ENCODE peak calls at places on chromosomes 13 and 19, in eight cellular contexts. C, L, H, I, P, T, V and X are unnamed samples.

GRCh38 chr19:45947926-45948325 is 25.7 kb downstream of the NOVA2 start:
- DNase-seq in H (no peak), L (no peak), C (peak), T (no peak), I (peak), V (no peak), P (no peak), X (no peak)

GRCh38 chr13:94660695-94661324 is 51.5 kb downstream of the SOX21 start:
- DNase-seq in H (peak), C (peak), L (peak), P (peak), T (no peak), V (no peak), I (peak), X (no peak)

GRCh38 chr19:43469160-43469480 is 3.7 kb upstream of the LYPD3 start:
- DNase-seq in L (no peak), V (no peak), H (no peak), C (peak), T (no peak), I (peak), P (no peak), X (no peak)

GRCh38 chr13:41981961-41982723 is 21.2 kb upstream of the VWA8 start:
- DNase-seq in T (no peak), I (no peak), C (peak), V (no peak), L (no peak), P (no peak), H (no peak), X (no peak)

GRCh38 chr19:16161848-16162247 is 11.5 kb downstream of the CIB3 start:
- DNase-seq in P (no peak), V (peak), H (no peak), L (no peak), I (peak), C (peak), T (no peak), X (no peak)

GRCh38 chr19:16041571-16042386 is 34.5 kb upstream of the TPM4 start:
- DNase-seq in V (peak), H (peak), L (peak), T (peak), P (peak), I (peak), C (peak), X (no peak)

GRCh38 chr13:99894105-99894504 is 77.5 kb downstream of the ZIC5 start:
- DNase-seq in P (no peak), I (no peak), C (no peak), H (no peak), V (no peak), T (no peak), L (no peak), X (no peak)

GRCh38 chr13:72565893-72566292 is 161.5 kb downstream of the MZT1 start:
- DNase-seq in V (peak), P (peak), L (no peak), I (peak), T (no peak), H (peak), C (peak), X (no peak)

GRCh38 chr13:32409561-32410440 is 18.1 kb downstream of the N4BP2L1 start:
- DNase-seq in L (no peak), P (peak), I (peak), C (peak), H (peak), V (no peak), T (no peak), X (no peak)

GRCh38 chr13:113528101-113528797 is 37.7 kb upstream of the DCUN1D2 start:
- DNase-seq in V (no peak), H (no peak), P (peak), C (peak), I (no peak), L (no peak), T (no peak), X (no peak)

DNA sequence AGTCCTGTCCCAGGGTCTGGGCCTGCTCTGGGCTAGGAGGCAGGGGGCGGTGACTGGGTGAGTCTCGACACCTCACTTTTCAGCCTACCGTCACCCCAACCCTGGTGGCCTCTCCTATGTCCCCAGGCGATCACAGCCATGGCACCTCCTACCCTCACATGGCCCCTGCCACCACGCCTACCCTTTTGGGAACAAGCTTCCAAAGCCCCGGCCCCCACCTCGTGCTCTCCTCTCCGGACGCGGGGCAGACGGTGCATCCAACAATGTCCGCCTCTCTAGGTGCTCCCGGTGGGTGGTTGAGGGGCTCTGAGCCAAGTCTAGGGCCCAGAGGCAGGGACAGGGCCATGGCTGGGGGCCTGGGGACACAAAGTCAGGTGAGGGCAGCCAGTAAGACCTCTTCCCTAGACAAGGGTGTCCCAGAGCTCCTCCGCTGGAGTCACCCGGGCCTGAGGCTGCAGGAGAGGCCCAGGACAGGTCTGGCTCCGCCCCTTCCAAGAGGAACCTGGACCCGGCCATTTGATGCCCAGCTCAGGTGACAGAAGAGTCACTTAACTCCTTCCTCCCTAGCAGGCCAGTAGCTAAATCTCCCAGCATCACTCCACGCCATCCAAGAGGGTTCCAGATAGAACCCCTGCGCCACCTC is at the start of gene SYNE4:
- DNase-seq in I (no peak), L (peak), P (no peak), V (no peak), H (peak), T (no peak), C (no peak), X (peak)
- H3K4me3 ChIP-seq in I (peak), L (peak), P (peak), V (peak), H (peak), T (peak), C (peak), X (peak)

GRCh38 chr13:29397265-29397664 is 198.2 kb downstream of the SLC7A1 start:
- DNase-seq in T (no peak), I (no peak), C (no peak), H (no peak), L (no peak), V (no peak), P (no peak), X (no peak)
- TF ChIP-seq CTCF in T (no peak), I (peak), C (no peak), H (peak), L (no peak), V (peak), P (no peak), X (no peak)

GRCh38 chr13:30618186-30618937 is 642 bp downstream of the USPL1 start:
- DNase-seq in T (no peak), V (no peak), I (no peak), P (peak), C (no peak), H (peak), L (peak), X (no peak)

GRCh38 chr13:30618938-30619289 is 1.2 kb downstream of the USPL1 start:
- DNase-seq in T (no peak), C (no peak), I (no peak), L (no peak), V (no peak), P (peak), H (no peak), X (no peak)

GRCh38 chr13:30617315-30618185 is at the start of gene USPL1:
- DNase-seq in L (peak), P (peak), H (peak), V (peak), C (peak), T (peak), I (peak), X (peak)

GRCh38 chr13:30616927-30617314 is 799 bp upstream of the USPL1 start:
- DNase-seq in V (peak), H (peak), P (peak), C (peak), I (peak), L (peak), T (peak), X (peak)

GRCh38 chr13:30619731-30620130 is 2.0 kb downstream of the USPL1 start:
- DNase-seq in I (no peak), V (no peak), T (no peak), L (no peak), P (no peak), H (no peak), C (no peak), X (no peak)
- H3K4me3 ChIP-seq in I (peak), V (peak), T (no peak), L (no peak), P (peak), H (peak), C (peak), X (peak)

DNA sequence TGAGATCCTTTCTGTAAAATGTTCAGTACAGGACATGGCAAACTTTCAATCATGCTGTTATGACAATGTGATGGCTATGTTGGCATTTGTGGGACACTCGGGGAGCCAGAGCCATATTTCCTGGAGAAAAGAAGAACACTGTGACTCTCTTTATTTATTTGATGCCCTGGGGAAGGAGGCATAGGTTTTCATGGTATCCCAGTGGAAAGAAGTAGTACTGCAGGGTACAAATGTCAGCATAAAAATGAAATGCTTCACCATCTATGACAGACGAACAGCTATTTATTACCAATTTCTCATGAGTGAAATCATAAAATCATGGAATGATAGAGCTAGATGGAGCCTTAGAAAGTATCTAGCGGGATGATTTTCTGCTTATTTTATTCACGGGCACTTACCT is 217.1 kb downstream of the COL4A1 start:
- DNase-seq in T (no peak), C (no peak), L (no peak), I (no peak), V (no peak), H (no peak), P (no peak), X (no peak)
- TF ChIP-seq CTCF in T (no peak), C (peak), L (no peak), I (peak), V (peak), H (peak), P (peak), X (no peak)

DNA sequence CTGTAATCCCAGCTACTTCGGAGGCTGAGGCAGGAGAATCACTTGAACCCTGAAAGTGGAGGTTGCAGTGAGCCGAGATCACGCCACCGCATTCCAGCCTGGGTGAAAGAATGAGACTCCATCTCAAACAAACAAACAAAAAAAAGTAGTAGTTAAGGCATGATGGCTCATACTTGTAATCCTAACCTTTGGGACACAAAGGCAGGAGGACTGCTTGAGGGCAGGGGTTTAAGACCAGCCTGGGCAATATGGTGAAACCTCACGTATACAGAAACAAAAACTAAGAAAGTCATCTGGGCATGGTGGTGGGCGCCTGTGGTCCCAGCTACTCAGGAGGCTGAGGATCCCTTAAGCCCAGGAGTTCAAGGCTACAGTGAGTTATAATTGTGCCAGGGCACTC is 1.8 kb downstream of the DNMT1 start:
- DNase-seq in T (no peak), I (no peak), C (no peak), L (no peak), H (no peak), P (no peak), V (no peak), X (no peak)
- H3K4me3 ChIP-seq in T (no peak), I (no peak), C (peak), L (no peak), H (peak), P (peak), V (peak), X (peak)

GRCh38 chr13:49098198-49098597 is 121.9 kb upstream of the MLNR start:
- DNase-seq in V (peak), T (no peak), H (no peak), L (no peak), P (peak), I (peak), C (peak), X (no peak)

GRCh38 chr13:49099513-49099877 is 120.6 kb upstream of the MLNR start:
- DNase-seq in I (no peak), H (no peak), P (no peak), L (no peak), V (no peak), C (no peak), T (no peak), X (no peak)

GRCh38 chr13:49097374-49097773 is 121.7 kb downstream of the FNDC3A start:
- DNase-seq in C (peak), I (peak), L (no peak), T (no peak), P (no peak), H (no peak), V (no peak), X (peak)

GRCh38 chr13:49100637-49101570 is 119.2 kb upstream of the MLNR start:
- DNase-seq in H (no peak), C (no peak), V (no peak), P (no peak), L (no peak), I (no peak), T (no peak), X (no peak)

GRCh38 chr13:49098771-49099512 is 121.2 kb upstream of the MLNR start:
- DNase-seq in P (peak), C (peak), L (no peak), H (peak), V (no peak), I (peak), T (no peak), X (no peak)
- TF ChIP-seq CTCF in P (peak), C (peak), L (peak), H (peak), V (peak), I (peak), T (no peak), X (peak)

DNA sequence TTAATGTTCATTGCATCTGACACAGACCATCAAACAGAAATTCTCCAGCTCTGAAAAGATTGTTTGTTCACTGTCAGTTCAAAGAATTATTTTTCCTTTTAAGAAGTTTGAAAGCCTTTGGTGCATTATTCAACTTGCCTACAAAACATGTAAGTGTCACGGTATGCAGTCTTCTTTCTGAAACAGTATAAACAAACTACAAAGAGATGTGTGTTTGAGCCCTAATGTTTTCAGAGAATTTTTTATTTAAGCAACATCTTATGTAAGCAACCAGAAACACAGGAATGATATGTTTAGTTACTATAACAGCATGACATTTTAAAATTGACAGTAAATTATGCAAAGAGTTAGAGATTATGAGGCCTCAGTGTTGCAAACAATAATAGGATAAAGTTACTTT is 125.4 kb downstream of the FGF14 start:
- DNase-seq in V (no peak), C (no peak), H (no peak), L (no peak), T (no peak), P (no peak), I (no peak), X (no peak)
- H3K4me3 ChIP-seq in V (no peak), C (no peak), H (no peak), L (no peak), T (no peak), P (no peak), I (no peak), X (no peak)